ENCODE peak calls at places on chromosomes 11 and 22, in nine cellular contexts. One of them, this sample, is unnamed. For H3K4me1 and H3K9me3, the result is how much of the 10 kb centered on the place peaks cover.

GRCh38 chr11:103624708-103625623 is 411.5 kb upstream of the DDI1 start:
- DNase-seq in GM12878: no peak
- DNase-seq in IMR-90: peak
- DNase-seq in H9: no peak
- DNase-seq in A549: peak
- DNase-seq in HCT116: no peak
- DNase-seq in left ventricle myocardium inferior: no peak
- DNase-seq in heart right ventricle: no peak
- DNase-seq in CD8-positive, alpha-beta memory T cell: no peak
- DNase-seq in this sample: peak

GRCh38 chr22:36201630-36202312 is at the start of gene APOL4:
- DNase-seq in heart right ventricle: peak
- DNase-seq in CD8-positive, alpha-beta memory T cell: no peak
- DNase-seq in GM12878: no peak
- DNase-seq in HCT116: no peak
- DNase-seq in H9: no peak
- DNase-seq in IMR-90: no peak
- DNase-seq in left ventricle myocardium inferior: peak
- DNase-seq in A549: no peak
- DNase-seq in this sample: no peak

GRCh38 chr11:131888230-131888826 is 517.9 kb downstream of the NTM start:
- DNase-seq in HCT116: no peak
- DNase-seq in IMR-90: peak
- DNase-seq in GM12878: no peak
- DNase-seq in H9: no peak
- DNase-seq in heart right ventricle: no peak
- DNase-seq in CD8-positive, alpha-beta memory T cell: no peak
- DNase-seq in left ventricle myocardium inferior: no peak
- DNase-seq in A549: no peak
- DNase-seq in this sample: no peak

GRCh38 chr11:133982151-133982550 is 25.4 kb upstream of the IGSF9B start:
- DNase-seq in IMR-90: no peak
- DNase-seq in A549: no peak
- DNase-seq in heart right ventricle: no peak
- DNase-seq in left ventricle myocardium inferior: no peak
- DNase-seq in H9: no peak
- DNase-seq in GM12878: no peak
- DNase-seq in CD8-positive, alpha-beta memory T cell: no peak
- DNase-seq in HCT116: no peak
- DNase-seq in this sample: no peak

GRCh38 chr22:28600546-28601143 is 79.0 kb downstream of the TTC28 start:
- DNase-seq in GM12878: no peak
- DNase-seq in HCT116: peak
- DNase-seq in heart right ventricle: no peak
- DNase-seq in H9: no peak
- DNase-seq in IMR-90: peak
- DNase-seq in A549: peak
- DNase-seq in left ventricle myocardium inferior: no peak
- DNase-seq in CD8-positive, alpha-beta memory T cell: no peak
- DNase-seq in this sample: no peak

GRCh38 chr22:19287076-19287724 is 4.3 kb downstream of the CLTCL1 start:
- DNase-seq in IMR-90: peak
- DNase-seq in left ventricle myocardium inferior: no peak
- DNase-seq in GM12878: no peak
- DNase-seq in CD8-positive, alpha-beta memory T cell: no peak
- DNase-seq in heart right ventricle: no peak
- DNase-seq in HCT116: no peak
- DNase-seq in A549: no peak
- DNase-seq in H9: peak
- DNase-seq in this sample: no peak

GRCh38 chr22:31143038-31143437 is 2.7 kb upstream of the PLA2G3 start:
- DNase-seq in HCT116: no peak
- DNase-seq in GM12878: no peak
- DNase-seq in H9: peak
- DNase-seq in CD8-positive, alpha-beta memory T cell: no peak
- DNase-seq in A549: no peak
- DNase-seq in left ventricle myocardium inferior: no peak
- DNase-seq in IMR-90: no peak
- DNase-seq in heart right ventricle: no peak
- DNase-seq in this sample: no peak

GRCh38 chr11:43360361-43361032 is 1.8 kb downstream of the TTC17 start:
- DNase-seq in HCT116: no peak
- DNase-seq in GM12878: no peak
- DNase-seq in A549: no peak
- DNase-seq in IMR-90: peak
- DNase-seq in heart right ventricle: no peak
- DNase-seq in H9: no peak
- DNase-seq in CD8-positive, alpha-beta memory T cell: no peak
- DNase-seq in left ventricle myocardium inferior: no peak
- DNase-seq in this sample: no peak

DNA sequence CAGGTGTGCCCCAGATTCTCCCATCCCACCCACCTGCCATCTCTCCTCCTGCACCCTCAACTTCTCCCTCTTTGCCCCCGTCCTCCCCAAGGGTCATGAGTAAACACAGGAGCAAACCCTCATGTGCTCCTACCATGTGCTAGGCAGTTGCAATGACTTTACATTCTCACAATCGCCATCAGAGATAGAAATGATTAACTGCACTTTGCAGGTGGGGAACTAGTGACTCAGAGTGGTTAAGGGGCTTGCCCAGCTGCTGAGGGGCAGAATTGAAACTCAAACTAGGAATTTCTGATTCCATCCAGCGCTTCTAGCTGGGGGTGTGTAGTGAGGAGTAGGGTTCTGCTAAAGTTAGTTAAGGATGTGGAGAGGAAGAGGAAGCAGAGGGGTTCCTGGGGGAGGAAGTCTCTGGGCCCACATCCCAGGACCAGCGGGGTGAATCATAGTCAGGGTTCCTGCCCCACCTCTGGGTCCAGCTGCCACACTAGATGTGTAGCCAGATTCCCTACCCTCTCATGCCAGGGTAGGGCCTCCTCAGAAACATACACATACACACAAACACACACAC is 16.0 kb upstream of the PRG2 start:
- DNase-seq in heart right ventricle: peak
- DNase-seq in HCT116: no peak
- DNase-seq in CD8-positive, alpha-beta memory T cell: no peak
- DNase-seq in left ventricle myocardium inferior: peak
- DNase-seq in H9: no peak
- DNase-seq in IMR-90: peak
- DNase-seq in GM12878: peak
- DNase-seq in A549: no peak
- DNase-seq in this sample: no peak
- H3K4me1 ChIP-seq in heart right ventricle: under half
- H3K4me1 ChIP-seq in HCT116: under half
- H3K4me1 ChIP-seq in CD8-positive, alpha-beta memory T cell: under half
- H3K4me1 ChIP-seq in left ventricle myocardium inferior: under half
- H3K4me1 ChIP-seq in H9: under half
- H3K4me1 ChIP-seq in IMR-90: under half
- H3K4me1 ChIP-seq in GM12878: under half
- H3K4me1 ChIP-seq in A549: under half
- H3K4me1 ChIP-seq in this sample: under half

DNA sequence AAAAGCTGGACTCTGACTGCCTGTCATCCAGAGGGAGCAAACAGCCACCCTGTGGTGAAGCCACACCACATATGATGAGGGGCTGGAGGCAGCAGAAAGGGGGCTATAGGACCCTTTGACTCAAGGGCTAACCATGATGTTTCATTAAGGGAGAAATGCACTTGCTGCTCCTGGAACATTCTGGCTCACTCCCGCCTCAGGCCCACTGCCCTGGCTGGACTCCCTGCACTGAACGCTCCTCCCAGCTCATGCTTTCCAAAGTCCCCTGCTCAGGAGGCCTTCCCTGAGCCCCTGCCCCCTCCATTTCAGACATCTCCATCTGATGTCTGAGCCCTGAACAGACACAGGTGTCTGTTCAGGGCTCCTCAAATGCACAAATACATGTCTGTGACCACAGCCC is 69.1 kb downstream of the CDKN1C start:
- DNase-seq in heart right ventricle: no peak
- DNase-seq in H9: no peak
- DNase-seq in A549: no peak
- DNase-seq in IMR-90: no peak
- DNase-seq in CD8-positive, alpha-beta memory T cell: no peak
- DNase-seq in GM12878: no peak
- DNase-seq in HCT116: no peak
- DNase-seq in left ventricle myocardium inferior: no peak
- DNase-seq in this sample: no peak
- H3K9me3 ChIP-seq in heart right ventricle: under half
- H3K9me3 ChIP-seq in H9: under half
- H3K9me3 ChIP-seq in A549: under half
- H3K9me3 ChIP-seq in IMR-90: under half
- H3K9me3 ChIP-seq in CD8-positive, alpha-beta memory T cell: under half
- H3K9me3 ChIP-seq in GM12878: under half
- H3K9me3 ChIP-seq in HCT116: under half
- H3K9me3 ChIP-seq in left ventricle myocardium inferior: under half
- H3K9me3 ChIP-seq in this sample: under half

GRCh38 chr11:120057028-120057330 is 80.9 kb downstream of the TRIM29 start:
- DNase-seq in heart right ventricle: no peak
- DNase-seq in A549: no peak
- DNase-seq in H9: no peak
- DNase-seq in GM12878: no peak
- DNase-seq in HCT116: no peak
- DNase-seq in left ventricle myocardium inferior: no peak
- DNase-seq in CD8-positive, alpha-beta memory T cell: no peak
- DNase-seq in IMR-90: no peak
- DNase-seq in this sample: no peak

GRCh38 chr11:120056301-120057027 is 81.4 kb downstream of the TRIM29 start:
- DNase-seq in HCT116: no peak
- DNase-seq in GM12878: no peak
- DNase-seq in H9: peak
- DNase-seq in A549: no peak
- DNase-seq in IMR-90: no peak
- DNase-seq in left ventricle myocardium inferior: no peak
- DNase-seq in heart right ventricle: no peak
- DNase-seq in CD8-positive, alpha-beta memory T cell: no peak
- DNase-seq in this sample: no peak

GRCh38 chr11:120055646-120056045 is 82.3 kb downstream of the TRIM29 start:
- DNase-seq in GM12878: no peak
- DNase-seq in heart right ventricle: no peak
- DNase-seq in A549: no peak
- DNase-seq in HCT116: no peak
- DNase-seq in CD8-positive, alpha-beta memory T cell: no peak
- DNase-seq in H9: peak
- DNase-seq in left ventricle myocardium inferior: no peak
- DNase-seq in IMR-90: no peak
- DNase-seq in this sample: peak

GRCh38 chr11:120058931-120059330 is 79.0 kb downstream of the TRIM29 start:
- DNase-seq in HCT116: no peak
- DNase-seq in A549: no peak
- DNase-seq in CD8-positive, alpha-beta memory T cell: no peak
- DNase-seq in H9: peak
- DNase-seq in heart right ventricle: no peak
- DNase-seq in IMR-90: no peak
- DNase-seq in GM12878: no peak
- DNase-seq in left ventricle myocardium inferior: no peak
- DNase-seq in this sample: no peak

DNA sequence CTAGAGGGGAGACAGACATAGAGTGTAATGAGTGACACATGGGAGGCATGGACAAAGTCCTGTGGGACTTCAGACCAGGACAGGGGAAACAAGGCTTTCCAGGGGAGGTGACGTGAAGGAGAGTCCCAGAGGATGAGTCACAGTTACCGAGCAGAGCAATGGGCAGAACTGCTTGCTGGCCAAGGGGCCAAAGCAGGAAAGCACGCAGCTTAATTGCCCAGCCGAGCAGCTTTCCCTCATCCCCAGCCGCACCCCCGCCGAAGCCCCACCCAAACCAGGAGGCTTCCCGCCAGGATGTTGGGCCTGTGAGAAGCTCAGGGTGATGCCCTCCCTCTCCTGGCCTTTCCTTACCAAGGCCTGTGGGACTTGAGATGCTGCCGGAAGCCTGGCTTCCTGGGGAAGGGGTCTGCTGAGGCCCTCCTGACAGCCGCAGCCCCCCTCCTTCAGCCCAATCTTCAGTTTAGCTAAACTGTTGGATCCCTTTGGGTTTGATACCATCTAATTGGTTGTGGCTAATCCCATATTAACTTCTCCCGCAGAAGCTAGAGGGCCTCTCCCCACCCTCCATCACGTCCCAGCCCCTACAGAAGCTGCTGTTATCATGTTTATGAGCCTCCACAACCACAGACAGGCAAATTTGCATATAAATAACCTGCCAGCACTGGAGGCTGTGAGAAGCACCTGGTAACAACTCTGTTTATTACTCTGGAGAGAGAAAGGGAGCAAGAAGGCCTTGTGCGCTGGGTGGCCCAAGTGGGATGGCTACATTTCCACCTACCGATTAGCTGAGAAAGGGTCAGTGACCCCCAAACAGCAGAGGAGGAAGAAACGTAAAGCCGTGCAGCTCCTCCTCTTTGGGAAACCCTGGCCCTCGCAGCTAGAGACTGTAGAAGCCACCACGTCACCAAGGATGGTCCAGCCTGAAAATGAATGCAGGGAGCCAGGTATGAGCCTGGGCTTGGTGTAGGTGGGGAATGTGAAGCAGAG is 80.0 kb downstream of the TRIM29 start:
- DNase-seq in GM12878: no peak
- DNase-seq in A549: no peak
- DNase-seq in H9: peak
- DNase-seq in IMR-90: no peak
- DNase-seq in left ventricle myocardium inferior: no peak
- DNase-seq in HCT116: peak
- DNase-seq in heart right ventricle: no peak
- DNase-seq in CD8-positive, alpha-beta memory T cell: no peak
- DNase-seq in this sample: peak
- H3K4me1 ChIP-seq in GM12878: under half
- H3K4me1 ChIP-seq in A549: under half
- H3K4me1 ChIP-seq in H9: under half
- H3K4me1 ChIP-seq in IMR-90: under half
- H3K4me1 ChIP-seq in left ventricle myocardium inferior: under half
- H3K4me1 ChIP-seq in HCT116: under half
- H3K4me1 ChIP-seq in heart right ventricle: under half
- H3K4me1 ChIP-seq in CD8-positive, alpha-beta memory T cell: under half
- H3K4me1 ChIP-seq in this sample: under half

GRCh38 chr22:48563966-48564330 is 1263.7 kb downstream of the BRD1 start:
- DNase-seq in IMR-90: no peak
- DNase-seq in left ventricle myocardium inferior: no peak
- DNase-seq in A549: no peak
- DNase-seq in H9: no peak
- DNase-seq in heart right ventricle: no peak
- DNase-seq in HCT116: no peak
- DNase-seq in GM12878: no peak
- DNase-seq in CD8-positive, alpha-beta memory T cell: no peak
- DNase-seq in this sample: no peak
- H3K9me3 ChIP-seq in IMR-90: half or more
- H3K9me3 ChIP-seq in left ventricle myocardium inferior: under half
- H3K9me3 ChIP-seq in A549: under half
- H3K9me3 ChIP-seq in H9: under half
- H3K9me3 ChIP-seq in heart right ventricle: under half
- H3K9me3 ChIP-seq in HCT116: under half
- H3K9me3 ChIP-seq in GM12878: under half
- H3K9me3 ChIP-seq in CD8-positive, alpha-beta memory T cell: under half
- H3K9me3 ChIP-seq in this sample: under half

DNA sequence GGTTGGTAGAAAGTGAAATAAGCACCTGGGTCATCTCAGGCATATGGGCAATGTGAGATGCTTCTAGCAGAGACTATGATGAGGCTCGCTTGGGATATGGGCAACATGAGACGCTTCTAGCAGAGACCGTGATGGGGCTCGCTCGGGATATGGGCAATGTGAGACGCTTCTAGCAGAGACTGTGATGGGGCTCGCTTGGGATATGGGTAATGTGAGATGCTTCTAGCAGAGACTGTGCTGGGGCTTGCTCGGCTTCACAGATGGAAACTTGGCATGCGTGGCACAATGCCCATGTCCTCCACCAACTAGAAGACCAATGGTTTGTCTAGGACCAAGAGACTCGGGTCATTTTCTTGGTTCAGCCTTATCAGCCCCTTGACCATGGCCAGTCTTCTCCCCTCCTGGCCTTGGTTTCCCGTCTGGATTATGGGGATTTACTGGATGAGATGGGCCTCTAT is 7.1 kb downstream of the MYEOV start:
- DNase-seq in heart right ventricle: no peak
- DNase-seq in HCT116: no peak
- DNase-seq in GM12878: no peak
- DNase-seq in CD8-positive, alpha-beta memory T cell: no peak
- DNase-seq in A549: no peak
- DNase-seq in H9: no peak
- DNase-seq in IMR-90: no peak
- DNase-seq in left ventricle myocardium inferior: no peak
- DNase-seq in this sample: no peak
- H3K4me1 ChIP-seq in heart right ventricle: half or more
- H3K4me1 ChIP-seq in HCT116: half or more
- H3K4me1 ChIP-seq in GM12878: under half
- H3K4me1 ChIP-seq in CD8-positive, alpha-beta memory T cell: under half
- H3K4me1 ChIP-seq in A549: half or more
- H3K4me1 ChIP-seq in H9: under half
- H3K4me1 ChIP-seq in IMR-90: half or more
- H3K4me1 ChIP-seq in left ventricle myocardium inferior: half or more
- H3K4me1 ChIP-seq in this sample: under half